ENCODE peak calls at places on chromosome 19, in six cellular contexts. R, L, E, Y, Z and I are unnamed samples.
A peak's percentile ranks its signal among the peaks of the same experiment; 100 is the strongest.

GRCh38 chr19:1219786-1220451 is 14.3 kb downstream of the STK11 start:
- DNase-seq in R (no peak), L (no peak), E (no peak), Y (no peak), Z (no peak), I (no peak)

GRCh38 chr19:10007366-10007765 is 2.9 kb downstream of the COL5A3 start:
- DNase-seq in R (peak; percentile 19), L (no peak), E (no peak), Y (peak; percentile 52), Z (no peak), I (no peak)

GRCh38 chr19:27909185-27909840 is 1303.6 kb downstream of the UQCRFS1 start:
- DNase-seq in R (no peak), L (no peak), E (no peak), Y (no peak), Z (no peak), I (no peak)

GRCh38 chr19:971795-972194 is 12.3 kb upstream of the WDR18 start:
- DNase-seq in R (no peak), L (no peak), E (no peak), Y (no peak), Z (no peak), I (no peak)

GRCh38 chr19:1250374-1251232 is 2.2 kb downstream of the MIDN start:
- DNase-seq in R (peak; percentile 63), L (peak; percentile 65), E (no peak), Y (peak; percentile 69), Z (peak; percentile 40), I (peak; percentile 81)

GRCh38 chr19:51094696-51095279 is 12.1 kb upstream of the KLK14 start:
- DNase-seq in R (no peak), L (peak; percentile 14), E (no peak), Y (no peak), Z (no peak), I (no peak)

GRCh38 chr19:46408611-46409039 is 4.7 kb downstream of the CCDC8 start:
- DNase-seq in R (peak; percentile 63), L (no peak), E (no peak), Y (peak; percentile 48), Z (no peak), I (peak; percentile 54)

GRCh38 chr19:40442328-40443130 is 1.6 kb downstream of the SERTAD3 start:
- DNase-seq in R (no peak), L (no peak), E (no peak), Y (no peak), Z (no peak), I (no peak)

GRCh38 chr19:50667177-50667758 is 18.0 kb downstream of the C19orf81 start:
- DNase-seq in R (no peak), L (no peak), E (no peak), Y (no peak), Z (no peak), I (no peak)

GRCh38 chr19:28884786-28885476 is 328.0 kb downstream of the UQCRFS1 start:
- DNase-seq in R (peak; percentile 15), L (no peak), E (no peak), Y (no peak), Z (no peak), I (no peak)

GRCh38 chr19:32421589-32422361 is 16.2 kb downstream of the DPY19L3 start:
- DNase-seq in R (no peak), L (no peak), E (no peak), Y (no peak), Z (peak; percentile 37), I (peak; percentile 54)

GRCh38 chr19:41993612-41994483 is at the start of gene ATP1A3:
- DNase-seq in R (peak; percentile 38), L (peak; percentile 25), E (peak; percentile 25), Y (peak; percentile 24), Z (peak; percentile 20), I (peak; percentile 48)

GRCh38 chr19:28619842-28620429 is 593.0 kb downstream of the UQCRFS1 start:
- DNase-seq in R (no peak), L (no peak), E (no peak), Y (no peak), Z (no peak), I (no peak)

GRCh38 chr19:46383846-46384245 is 29.5 kb downstream of the CCDC8 start:
- DNase-seq in R (no peak), L (no peak), E (no peak), Y (no peak), Z (no peak), I (no peak)

GRCh38 chr19:33292595-33293254 is 9.6 kb downstream of the CEBPA start:
- DNase-seq in R (no peak), L (no peak), E (peak; percentile 42), Y (peak; percentile 66), Z (no peak), I (no peak)

GRCh38 chr19:18866800-18867123 is 29.2 kb downstream of the CERS1 start:
- DNase-seq in R (no peak), L (no peak), E (no peak), Y (no peak), Z (no peak), I (no peak)
- TF ChIP-seq CTCF in R (no peak), L (no peak), E (peak; percentile 3), Y (no peak), Z (no peak), I (no peak)

GRCh38 chr19:12481781-12482504 is 2.7 kb downstream of the ZNF709 start:
- DNase-seq in R (no peak), L (no peak), E (no peak), Y (no peak), Z (no peak), I (peak; percentile 5)
- TF ChIP-seq CTCF in R (no peak), L (no peak), E (no peak), Y (no peak), Z (no peak), I (no peak)

DNA sequence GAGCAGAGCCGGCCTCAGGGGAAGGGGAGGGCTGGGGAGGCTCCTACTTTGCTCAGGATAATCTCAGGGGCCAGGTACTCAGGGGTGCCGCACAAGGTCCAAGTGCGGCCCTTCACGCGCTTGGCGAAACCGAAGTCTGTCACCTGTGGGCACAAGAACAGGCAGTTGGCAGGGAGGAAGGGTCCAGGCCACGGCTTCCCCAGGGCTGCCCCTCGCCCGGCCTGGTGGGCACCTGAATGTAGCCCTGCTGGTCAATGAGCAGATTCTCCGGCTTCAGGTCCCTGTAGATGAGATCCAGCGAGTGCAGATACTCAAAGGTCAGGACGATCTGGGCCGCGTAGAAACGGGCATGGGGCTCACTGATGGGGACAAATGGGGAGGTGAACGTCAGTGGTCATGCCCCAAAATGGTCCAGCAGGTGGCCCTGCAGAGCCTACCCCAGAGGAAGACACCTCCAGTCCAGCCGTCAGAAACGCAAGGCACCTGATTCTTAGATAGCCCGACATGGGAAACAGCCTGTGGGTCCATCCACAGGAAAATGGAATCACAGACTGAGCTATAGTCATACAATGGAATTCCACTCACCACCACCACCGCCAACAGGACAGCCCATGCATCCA is 7.1 kb upstream of the SAMD1 start:
- DNase-seq in R (no peak), L (no peak), E (no peak), Y (no peak), Z (no peak), I (no peak)
- TF ChIP-seq CTCF in R (peak; percentile 26), L (peak; percentile 21), E (peak; percentile 42), Y (no peak), Z (peak; percentile 28), I (peak; percentile 38)

GRCh38 chr19:48591021-48591420 is 15.5 kb upstream of the SPACA4 start:
- DNase-seq in R (no peak), L (peak; percentile 23), E (no peak), Y (peak; percentile 12), Z (no peak), I (peak; percentile 52)
- TF ChIP-seq CTCF in R (no peak), L (no peak), E (no peak), Y (no peak), Z (peak; percentile 35), I (peak; percentile 38)

GRCh38 chr19:12720851-12721655 is 2.7 kb downstream of the TNPO2 start:
- DNase-seq in R (peak; percentile 17), L (peak; percentile 27), E (peak; percentile 5), Y (peak; percentile 29), Z (no peak), I (peak; percentile 46)

GRCh38 chr19:12723383-12723642 is 419 bp downstream of the TNPO2 start:
- DNase-seq in R (no peak), L (peak; percentile 35), E (no peak), Y (no peak), Z (no peak), I (peak; percentile 19)

GRCh38 chr19:12721656-12722565 is 1.8 kb downstream of the TNPO2 start:
- DNase-seq in R (peak; percentile 66), L (peak; percentile 65), E (peak; percentile 42), Y (peak; percentile 70), Z (peak; percentile 41), I (peak; percentile 89)

GRCh38 chr19:12723643-12724426 is at the start of gene TNPO2:
- DNase-seq in R (peak; percentile 57), L (peak; percentile 64), E (peak; percentile 48), Y (peak; percentile 46), Z (peak; percentile 52), I (peak; percentile 71)

GRCh38 chr19:12722566-12723382 is 958 bp downstream of the TNPO2 start:
- DNase-seq in R (peak; percentile 100), L (peak; percentile 100), E (peak; percentile 99), Y (peak; percentile 99), Z (peak; percentile 99), I (peak; percentile 100)
- TF ChIP-seq CTCF in R (no peak), L (no peak), E (no peak), Y (no peak), Z (no peak), I (no peak)

DNA sequence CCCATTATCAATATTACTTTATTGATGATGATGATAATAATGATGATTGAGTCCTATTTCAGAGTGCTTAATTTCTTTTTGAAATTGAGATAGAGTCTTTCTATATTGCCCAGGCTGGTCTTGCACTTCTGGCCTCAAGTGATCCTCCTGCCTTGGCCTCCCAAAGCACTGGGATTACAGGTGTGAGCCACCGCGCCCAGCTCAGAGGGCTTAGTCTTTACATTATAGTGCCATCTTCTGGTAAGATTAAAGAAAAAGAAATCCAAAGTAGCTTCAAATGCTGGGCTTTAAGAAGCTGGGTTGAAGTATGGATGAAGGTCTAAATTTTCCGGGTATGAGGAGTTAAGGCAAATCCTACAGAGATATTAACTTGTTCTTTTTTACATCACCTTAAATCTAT is 3.4 kb upstream of the ZNF333 start:
- DNase-seq in R (peak; percentile 25), L (peak; percentile 50), E (peak; percentile 4), Y (peak; percentile 3), Z (no peak), I (peak; percentile 53)
- TF ChIP-seq CTCF in R (peak; percentile 17), L (peak; percentile 21), E (peak; percentile 74), Y (peak; percentile 31), Z (peak; percentile 42), I (peak; percentile 55)

GRCh38 chr19:35248310-35249145 is at the start of gene LSR:
- DNase-seq in R (no peak), L (no peak), E (no peak), Y (no peak), Z (no peak), I (no peak)
- TF ChIP-seq CTCF in R (no peak), L (no peak), E (no peak), Y (no peak), Z (no peak), I (no peak)

GRCh38 chr19:2663920-2664571 is 38.4 kb downstream of the GNG7 start:
- DNase-seq in R (no peak), L (no peak), E (no peak), Y (no peak), Z (no peak), I (no peak)
- TF ChIP-seq CTCF in R (no peak), L (no peak), E (peak; percentile 50), Y (no peak), Z (peak; percentile 32), I (peak; percentile 21)